ENCODE peak calls at places on chromosome 2, in four cellular contexts. D is HT-29, B is HT1080, P is germinal center. K is an unnamed sample.

GRCh38 chr2:64751286-64752260 is 97.9 kb upstream of the SERTAD2 start:
- DNase-seq in B (peak), D (peak), P (peak), K (peak)

GRCh38 chr2:179580378-179581146 is 280.9 kb downstream of the ZNF385B start:
- DNase-seq in P (no peak), D (peak), B (peak), K (no peak)

GRCh38 chr2:96260404-96261260 is 5.2 kb downstream of the TMEM127 start:
- DNase-seq in P (peak), B (peak), D (peak), K (peak)

GRCh38 chr2:17199741-17200140 is 318.5 kb downstream of the RAD51AP2 start:
- DNase-seq in B (no peak), P (no peak), D (no peak), K (no peak)

GRCh38 chr2:172323256-172323655 is 104.1 kb upstream of the ITGA6 start:
- DNase-seq in P (no peak), B (no peak), D (no peak), K (no peak)

GRCh38 chr2:117936871-117937428 is 76.9 kb downstream of the CCDC93 start:
- DNase-seq in D (no peak), P (no peak), B (no peak), K (no peak)

GRCh38 chr2:162197095-162197825 is 45.2 kb upstream of the GCG start:
- DNase-seq in B (no peak), P (no peak), D (no peak), K (no peak)

GRCh38 chr2:64905338-64906024 is 83.7 kb upstream of the SLC1A4 start:
- DNase-seq in P (no peak), D (no peak), B (no peak), K (no peak)

GRCh38 chr2:48551548-48551947 is 21.6 kb downstream of the STON1 start:
- DNase-seq in D (no peak), P (no peak), B (no peak), K (no peak)

GRCh38 chr2:160963957-160964356 is 196.3 kb upstream of the TANK start:
- DNase-seq in P (no peak), B (no peak), D (no peak), K (no peak)

GRCh38 chr2:192016265-192016664 is 169.4 kb upstream of the CAVIN2 start:
- DNase-seq in P (no peak), D (no peak), B (peak), K (no peak)

K was measured in GM19239.